ENCODE peak calls at places on chromosomes 7 and 10, in five cellular contexts. C is A549, I is heart left ventricle, F is fibroblast of lung, S is uterus. H is an unnamed sample.

GRCh38 chr7:14837216-14837615 is 65.3 kb downstream of the DGKB start:
- DNase-seq in C (no peak), F (peak; percentile 14), I (no peak), S (no peak), H (no peak)

GRCh38 chr7:150740053-150740452 is 2.8 kb downstream of the GIMAP5 start:
- DNase-seq in I (no peak), C (no peak), F (no peak), S (no peak), H (no peak)

GRCh38 chr7:142860968-142861367 is 6.1 kb downstream of the EPHB6 start:
- DNase-seq in C (no peak), F (no peak), I (no peak), S (no peak), H (no peak)

GRCh38 chr7:29243777-29244655 is 49.4 kb downstream of the CHN2 start:
- DNase-seq in I (no peak), F (no peak), S (no peak), C (peak; percentile 52), H (no peak)

GRCh38 chr10:119113805-119114732 is 10.2 kb downstream of the DENND10 start:
- DNase-seq in C (peak; percentile 75), F (peak; percentile 93), I (no peak), S (no peak), H (no peak)

GRCh38 chr7:94440460-94441039 is 45.9 kb downstream of the COL1A2 start:
- DNase-seq in C (no peak), S (no peak), I (no peak), F (no peak), H (no peak)

GRCh38 chr10:123295644-123296043 is 141.4 kb downstream of the BUB3 start:
- DNase-seq in F (no peak), I (no peak), S (no peak), C (no peak), H (no peak)

GRCh38 chr10:70660722-70661121 is 11.6 kb upstream of the ADAMTS14 start:
- DNase-seq in S (no peak), I (no peak), C (no peak), F (no peak), H (no peak)

GRCh38 chr7:142556745-142557144 is 192.5 kb upstream of the PRSS1 start:
- DNase-seq in I (peak; percentile 13), F (peak; percentile 94), C (peak; percentile 87), S (no peak), H (no peak)

GRCh38 chr10:100043796-100044195 is 34.0 kb upstream of the DNMBP start:
- DNase-seq in S (peak; percentile 23), C (no peak), F (peak; percentile 66), I (peak; percentile 58), H (no peak)

GRCh38 chr10:76902949-76903348 is 734.7 kb downstream of the KCNMA1 start:
- DNase-seq in I (peak; percentile 59), S (no peak), F (peak; percentile 37), C (peak; percentile 24), H (no peak)

GRCh38 chr7:38855867-38856266 is 53.1 kb downstream of the VPS41 start:
- DNase-seq in F (peak; percentile 20), I (no peak), S (no peak), C (no peak), H (no peak)

GRCh38 chr7:68688416-68689086 is 909.7 kb upstream of the AUTS2 start:
- DNase-seq in S (no peak), F (no peak), C (no peak), I (no peak), H (no peak)

GRCh38 chr7:141668853-141669252 is 33.1 kb downstream of the DENND11 start:
- DNase-seq in I (no peak), F (no peak), C (no peak), S (no peak), H (no peak)

GRCh38 chr10:47269294-47269693 is 30.7 kb upstream of the GDF10 start:
- DNase-seq in S (no peak), I (no peak), C (no peak), F (peak; percentile 21), H (no peak)

GRCh38 chr7:128209229-128210035 is 31.6 kb upstream of the LEP start:
- DNase-seq in C (peak; percentile 81), I (peak; percentile 53), S (peak; percentile 70), F (peak; percentile 78), H (peak; percentile 79)

GRCh38 chr7:21500117-21500516 is 42.7 kb upstream of the DNAH11 start:
- DNase-seq in S (no peak), C (no peak), F (no peak), I (no peak), H (no peak)

GRCh38 chr7:44994877-44995554 is 5.0 kb upstream of the CCM2 start:
- DNase-seq in I (no peak), F (no peak), C (no peak), S (no peak), H (no peak)

GRCh38 chr10:71394926-71395562 is 1.7 kb upstream of the CDH23 start:
- DNase-seq in C (no peak), I (no peak), F (no peak), S (no peak), H (no peak)

GRCh38 chr7:134355925-134356324 is 39.2 kb upstream of the SLC35B4 start:
- DNase-seq in C (peak; percentile 51), F (peak; percentile 7), S (no peak), I (peak; percentile 12), H (no peak)

GRCh38 chr10:129870926-129871660 is 93.0 kb downstream of the EBF3 start:
- DNase-seq in S (no peak), F (peak; percentile 11), I (no peak), C (no peak), H (no peak)

GRCh38 chr10:79162861-79163662 is 94.3 kb downstream of the ZMIZ1 start:
- DNase-seq in C (peak; percentile 79), S (no peak), I (no peak), F (no peak), H (no peak)

GRCh38 chr7:14855033-14855794 is 47.3 kb downstream of the DGKB start:
- DNase-seq in C (no peak), F (no peak), I (no peak), S (no peak), H (no peak)

GRCh38 chr10:26579256-26580063 is 118.0 kb upstream of the PDSS1 start:
- DNase-seq in F (no peak), S (no peak), I (no peak), C (no peak), H (no peak)

GRCh38 chr7:155874010-155874409 is 61.7 kb upstream of the SHH start:
- DNase-seq in F (no peak), S (no peak), C (no peak), I (no peak), H (no peak)

GRCh38 chr10:110508806-110509544 is 11.3 kb downstream of the DUSP5 start:
- DNase-seq in C (no peak), S (no peak), I (peak; percentile 80), F (no peak), H (no peak)

GRCh38 chr10:45235823-45236222 is 79.6 kb downstream of the OR13A1 start:
- DNase-seq in F (no peak), I (no peak), C (no peak), S (no peak), H (peak; percentile 42)

GRCh38 chr10:133257489-133258065 is 19.1 kb downstream of the ADAM8 start:
- DNase-seq in S (peak; percentile 48), F (peak; percentile 46), I (peak; percentile 72), C (peak; percentile 78), H (no peak)

GRCh38 chr7:124263232-124263827 is 230.5 kb upstream of the TMEM229A start:
- DNase-seq in C (peak; percentile 21), I (no peak), F (peak; percentile 49), S (no peak), H (no peak)

GRCh38 chr10:114239117-114239993 is at the start of gene VWA2:
- DNase-seq in I (no peak), C (peak; percentile 22), S (no peak), F (no peak), H (no peak)

GRCh38 chr7:138023618-138024333 is 21.9 kb upstream of the CREB3L2 start:
- DNase-seq in F (no peak), I (no peak), C (no peak), S (no peak), H (no peak)

GRCh38 chr7:135704074-135704473 is 23.9 kb downstream of the SLC13A4 start:
- DNase-seq in C (peak; percentile 14), I (no peak), F (no peak), S (no peak), H (no peak)
- TF ChIP-seq CTCF in C (no peak), I (no peak), F (no peak), S (no peak), H (no peak)

DNA sequence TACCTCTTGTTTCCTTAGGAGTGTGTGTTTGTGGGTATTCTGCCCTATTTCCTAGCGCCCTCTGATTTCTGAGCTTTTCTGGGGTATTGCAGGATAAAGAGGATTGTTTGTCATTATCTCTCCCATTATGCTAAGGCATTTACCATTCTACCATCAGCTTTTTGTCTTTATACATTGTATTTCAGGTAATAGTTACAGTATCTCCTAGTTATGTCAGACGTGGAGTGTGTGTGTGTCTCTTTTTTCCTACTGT is 6.9 kb downstream of the RSBN1L start:
- DNase-seq in S (no peak), F (no peak), C (no peak), I (no peak), H (no peak)
- H3K4me3 ChIP-seq in S (no peak overlapping the region), F (no peak overlapping the region), C (no peak overlapping the region), I (no peak overlapping the region), H (no peak overlapping the region)

DNA sequence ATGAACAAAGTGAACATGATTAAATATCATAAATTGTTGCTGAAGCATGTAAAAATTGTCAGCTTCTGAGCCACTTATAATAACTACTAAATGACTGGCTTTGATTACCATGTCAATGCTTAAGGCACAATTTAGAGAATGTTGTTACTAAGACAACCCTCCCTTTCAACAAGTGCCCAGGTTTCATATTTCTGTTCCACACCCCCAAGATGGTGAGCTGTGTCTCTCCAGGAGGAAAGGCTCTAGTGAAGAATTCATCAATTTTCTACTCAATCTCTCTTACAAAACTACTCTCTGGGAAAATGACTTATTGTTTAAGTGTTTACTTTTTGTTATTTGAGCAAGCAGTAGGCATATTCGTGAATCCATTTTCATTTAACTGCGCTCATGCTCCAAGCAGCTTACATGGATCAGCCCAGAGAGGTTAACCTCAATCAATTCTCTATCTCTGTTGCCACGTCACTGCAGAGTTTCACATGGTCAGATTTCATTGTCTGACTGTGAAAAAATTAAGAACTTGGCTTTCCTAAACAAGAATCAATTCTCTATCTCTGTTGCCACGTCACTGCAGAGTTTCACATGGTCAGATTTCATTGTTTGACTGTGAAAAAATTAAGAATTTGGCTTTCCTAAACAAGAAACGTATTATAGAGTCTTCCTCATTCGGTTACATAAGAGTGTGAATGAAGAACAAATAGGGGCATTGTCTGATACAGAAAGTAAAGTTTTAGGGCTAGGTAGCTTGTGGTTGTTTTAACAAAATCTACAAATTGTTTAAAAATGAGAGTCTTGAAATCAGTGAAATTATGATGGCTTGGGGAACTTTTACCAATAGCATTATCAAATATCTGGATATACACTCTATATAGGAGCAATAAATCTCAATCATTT is 49.7 kb downstream of the CCDC71L start:
- DNase-seq in S (no peak), C (no peak), F (peak; percentile 25), I (no peak), H (no peak)
- H3K27ac ChIP-seq in S (no peak overlapping the region), C (no peak overlapping the region), F (no peak overlapping the region), I (no peak overlapping the region), H (no peak overlapping the region)

GRCh38 chr7:130869918-130870317 is 135.9 kb upstream of the KLF14 start:
- DNase-seq in I (no peak), S (no peak), F (no peak), C (no peak), H (no peak)

GRCh38 chr7:130867581-130868136 is 133.7 kb upstream of the KLF14 start:
- DNase-seq in F (no peak), I (no peak), S (no peak), C (no peak), H (no peak)

GRCh38 chr7:130867039-130867438 is 133.0 kb upstream of the KLF14 start:
- DNase-seq in C (no peak), F (no peak), I (no peak), S (no peak), H (no peak)

GRCh38 chr7:130868150-130868549 is 134.1 kb upstream of the KLF14 start:
- DNase-seq in S (no peak), I (no peak), F (no peak), C (no peak), H (no peak)

GRCh38 chr7:130865408-130866236 is 131.6 kb upstream of the KLF14 start:
- DNase-seq in F (no peak), C (no peak), I (no peak), S (no peak), H (no peak)
- TF ChIP-seq CTCF in F (no peak), C (no peak), I (peak; percentile 8), S (no peak), H (no peak)

H was measured in dorsolateral prefrontal cortex.